ENCODE peak calls at places on chromosomes 2 and 18, in nine cellular contexts. U, O, N, P, Z, J, G, S and V are unnamed samples.

GRCh38 chr2:84838434-84839145 is 42.3 kb downstream of the TRABD2A start:
- DNase-seq in U (no peak), O (no peak), N (no peak), P (no peak), Z (no peak), J (no peak), G (peak), S (no peak), V (no peak)

GRCh38 chr18:62569081-62569480 is 46.3 kb downstream of the ZCCHC2 start:
- DNase-seq in U (no peak), O (no peak), N (no peak), P (no peak), Z (no peak), J (no peak), G (no peak), S (no peak), V (no peak)

GRCh38 chr18:56097561-56098095 is 509.6 kb upstream of the TCF4 start:
- DNase-seq in U (no peak), O (no peak), N (no peak), P (no peak), Z (peak), J (no peak), G (no peak), S (no peak), V (no peak)

GRCh38 chr2:171958475-171958874 is 36.2 kb downstream of the HAT1 start:
- DNase-seq in U (no peak), O (no peak), N (no peak), P (no peak), Z (no peak), J (no peak), G (peak), S (no peak), V (no peak)

GRCh38 chr18:48161911-48162698 is 231.6 kb upstream of the SMAD2 start:
- DNase-seq in U (no peak), O (no peak), N (no peak), P (no peak), Z (no peak), J (peak), G (no peak), S (no peak), V (no peak)

GRCh38 chr2:119292226-119292625 is 68.6 kb downstream of the STEAP3 start:
- DNase-seq in U (peak), O (peak), N (peak), P (no peak), Z (no peak), J (no peak), G (no peak), S (no peak), V (peak)

GRCh38 chr2:106096446-106097369 is 97.4 kb downstream of the UXS1 start:
- DNase-seq in U (no peak), O (no peak), N (no peak), P (no peak), Z (no peak), J (no peak), G (no peak), S (no peak), V (no peak)

GRCh38 chr18:57727952-57728807 is 74.9 kb downstream of the ATP8B1 start:
- DNase-seq in U (no peak), O (no peak), N (no peak), P (no peak), Z (no peak), J (no peak), G (peak), S (no peak), V (peak)

GRCh38 chr2:227772197-227772661 is 26.5 kb downstream of the SCYGR8 start:
- DNase-seq in U (no peak), O (no peak), N (no peak), P (no peak), Z (no peak), J (peak), G (no peak), S (no peak), V (no peak)

GRCh38 chr2:97967216-97967592 is 28.5 kb downstream of the TMEM131 start:
- DNase-seq in U (no peak), O (no peak), N (no peak), P (no peak), Z (no peak), J (no peak), G (no peak), S (no peak), V (no peak)

GRCh38 chr18:8704361-8705279 is 736 bp upstream of the MTCL1 start:
- DNase-seq in U (peak), O (peak), N (peak), P (peak), Z (peak), J (peak), G (peak), S (peak), V (peak)

GRCh38 chr2:618591-618990 is 58.6 kb downstream of the TMEM18 start:
- DNase-seq in U (no peak), O (no peak), N (no peak), P (no peak), Z (no peak), J (no peak), G (no peak), S (no peak), V (no peak)

GRCh38 chr18:58671941-58672565 is 788 bp downstream of the MALT1 start:
- DNase-seq in U (peak), O (no peak), N (peak), P (no peak), Z (no peak), J (peak), G (peak), S (peak), V (no peak)

GRCh38 chr18:62018034-62018760 is 125.4 kb upstream of the RNF152 start:
- DNase-seq in U (no peak), O (peak), N (no peak), P (no peak), Z (peak), J (no peak), G (peak), S (no peak), V (no peak)

GRCh38 chr18:13266208-13267100 is 47.9 kb downstream of the LDLRAD4 start:
- DNase-seq in U (no peak), O (no peak), N (no peak), P (no peak), Z (no peak), J (no peak), G (peak), S (no peak), V (no peak)

GRCh38 chr18:48777026-48777736 is 173.6 kb downstream of the SMAD7 start:
- DNase-seq in U (peak), O (peak), N (peak), P (no peak), Z (peak), J (peak), G (peak), S (peak), V (peak)

GRCh38 chr2:65392609-65393008 is 39.8 kb downstream of the SPRED2 start:
- DNase-seq in U (no peak), O (no peak), N (no peak), P (no peak), Z (no peak), J (no peak), G (no peak), S (no peak), V (no peak)

GRCh38 chr2:121147766-121148165 is 137.2 kb downstream of the TFCP2L1 start:
- DNase-seq in U (peak), O (no peak), N (no peak), P (no peak), Z (no peak), J (no peak), G (no peak), S (no peak), V (no peak)

GRCh38 chr18:926946-927345 is 22.3 kb downstream of the ADCYAP1 start:
- DNase-seq in U (no peak), O (no peak), N (no peak), P (no peak), Z (no peak), J (no peak), G (no peak), S (no peak), V (no peak)

GRCh38 chr2:85215074-85216050 is 82.2 kb downstream of the TCF7L1 start:
- DNase-seq in U (no peak), O (peak), N (peak), P (no peak), Z (peak), J (peak), G (peak), S (peak), V (peak)

GRCh38 chr2:145253492-145253891 is 733.6 kb upstream of the ZEB2 start:
- DNase-seq in U (peak), O (no peak), N (no peak), P (no peak), Z (no peak), J (peak), G (no peak), S (no peak), V (no peak)

GRCh38 chr18:50866765-50867164 is 12.2 kb upstream of the ME2 start:
- DNase-seq in U (peak), O (no peak), N (peak), P (no peak), Z (no peak), J (no peak), G (peak), S (peak), V (no peak)

GRCh38 chr18:10304853-10305252 is 149.6 kb upstream of the APCDD1 start:
- DNase-seq in U (peak), O (no peak), N (no peak), P (no peak), Z (no peak), J (no peak), G (peak), S (no peak), V (no peak)

GRCh38 chr2:232342635-232343565 is 35.7 kb upstream of the ALPP start:
- DNase-seq in U (no peak), O (no peak), N (no peak), P (no peak), Z (no peak), J (no peak), G (no peak), S (no peak), V (no peak)

GRCh38 chr2:182302174-182302573 is 124.7 kb downstream of the PDE1A start:
- DNase-seq in U (peak), O (no peak), N (no peak), P (no peak), Z (no peak), J (no peak), G (peak), S (no peak), V (no peak)

GRCh38 chr2:215796160-215796559 is 217.2 kb downstream of the MREG start:
- DNase-seq in U (peak), O (no peak), N (no peak), P (no peak), Z (peak), J (no peak), G (peak), S (no peak), V (no peak)

GRCh38 chr2:159286709-159287441 is 372 bp upstream of the WDSUB1 start:
- DNase-seq in U (peak), O (peak), N (peak), P (peak), Z (peak), J (peak), G (peak), S (peak), V (peak)

GRCh38 chr2:159287733-159288132 is 1.2 kb upstream of the WDSUB1 start:
- DNase-seq in U (no peak), O (no peak), N (no peak), P (no peak), Z (no peak), J (no peak), G (no peak), S (no peak), V (no peak)

GRCh38 chr2:159292157-159292556 is 5.7 kb upstream of the WDSUB1 start:
- DNase-seq in U (no peak), O (no peak), N (no peak), P (no peak), Z (no peak), J (peak), G (no peak), S (no peak), V (peak)

GRCh38 chr2:159285929-159286708 is at the start of gene WDSUB1:
- DNase-seq in U (peak), O (peak), N (peak), P (no peak), Z (peak), J (peak), G (peak), S (no peak), V (peak)

DNA sequence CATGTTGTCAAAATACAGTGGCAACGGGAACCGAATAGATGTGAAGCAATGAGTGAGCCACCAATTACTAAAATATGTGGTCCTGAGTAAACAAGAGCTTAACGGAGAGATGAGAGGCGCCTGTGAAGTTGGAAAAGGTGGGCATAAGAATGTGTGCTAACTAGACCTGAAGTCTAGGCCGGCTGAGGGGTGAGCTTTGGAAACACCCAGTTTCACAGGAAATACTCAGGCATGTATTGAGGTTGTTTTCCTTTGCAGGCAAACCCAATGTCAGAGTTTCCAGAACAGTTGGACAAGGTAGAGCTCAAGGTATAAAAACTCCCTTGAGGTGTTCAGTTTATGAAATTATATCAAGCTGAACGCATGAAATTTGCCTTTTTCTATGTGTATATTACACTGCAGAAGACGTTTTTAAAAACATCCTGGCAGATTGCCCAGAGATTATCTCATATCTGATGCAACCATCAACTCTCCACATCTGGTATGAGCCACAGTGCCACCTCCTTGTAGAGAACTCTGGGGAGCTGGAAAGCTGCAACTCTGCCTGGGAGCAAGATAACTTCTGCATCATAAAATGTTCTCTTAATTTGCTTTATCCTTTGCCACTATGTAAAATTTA is 3.9 kb upstream of the WDSUB1 start:
- DNase-seq in U (peak), O (peak), N (peak), P (peak), Z (peak), J (no peak), G (peak), S (peak), V (no peak)
- H3K4me3 ChIP-seq in U (no peak), O (no peak), N (peak), P (no peak), Z (no peak), J (no peak), G (peak), S (no peak), V (no peak)

DNA sequence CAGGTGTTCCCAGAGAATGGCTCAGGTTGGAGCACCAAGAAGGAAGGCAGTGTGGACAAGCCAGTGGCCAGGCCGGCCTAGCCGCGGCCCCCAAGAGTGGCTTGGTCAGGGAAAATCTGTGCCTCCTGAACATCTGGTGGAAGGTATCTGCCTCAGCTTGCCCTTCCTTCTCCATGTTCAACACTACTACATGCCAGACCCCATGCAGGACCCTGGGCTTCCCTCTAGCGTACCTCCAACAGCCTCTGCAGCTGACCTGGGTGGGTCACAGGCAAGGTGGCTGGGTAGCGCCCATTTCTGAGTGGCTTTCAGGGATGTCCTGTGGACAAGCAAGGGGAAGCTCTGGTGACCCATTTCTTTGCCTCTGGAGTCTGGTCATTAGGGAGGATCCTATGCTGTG is 7.7 kb downstream of the WNT10A start:
- DNase-seq in U (no peak), O (no peak), N (no peak), P (no peak), Z (no peak), J (no peak), G (no peak), S (no peak), V (no peak)
- TF ChIP-seq EZH2phosphoT487 in U (no peak), O (no peak), N (no peak), P (no peak), Z (no peak), J (no peak), G (no peak), S (no peak), V (no peak)

GRCh38 chr2:219309278-219309677 is at the start of gene PTPRN:
- DNase-seq in U (no peak), O (peak), N (no peak), P (no peak), Z (peak), J (peak), G (peak), S (no peak), V (peak)

GRCh38 chr2:219304223-219304622 is 5.0 kb downstream of the PTPRN start:
- DNase-seq in U (no peak), O (no peak), N (no peak), P (no peak), Z (no peak), J (no peak), G (no peak), S (no peak), V (no peak)

GRCh38 chr2:219306047-219306446 is 3.2 kb downstream of the PTPRN start:
- DNase-seq in U (no peak), O (no peak), N (no peak), P (no peak), Z (no peak), J (no peak), G (no peak), S (no peak), V (no peak)

GRCh38 chr2:219302412-219302968 is 6.7 kb downstream of the PTPRN start:
- DNase-seq in U (no peak), O (no peak), N (no peak), P (no peak), Z (no peak), J (no peak), G (no peak), S (no peak), V (no peak)

GRCh38 chr2:219308142-219309093 is 783 bp downstream of the PTPRN start:
- DNase-seq in U (peak), O (peak), N (peak), P (peak), Z (peak), J (peak), G (peak), S (peak), V (peak)
- H3K4me3 ChIP-seq in U (peak), O (no peak), N (no peak), P (peak), Z (peak), J (peak), G (peak), S (no peak), V (peak)

DNA sequence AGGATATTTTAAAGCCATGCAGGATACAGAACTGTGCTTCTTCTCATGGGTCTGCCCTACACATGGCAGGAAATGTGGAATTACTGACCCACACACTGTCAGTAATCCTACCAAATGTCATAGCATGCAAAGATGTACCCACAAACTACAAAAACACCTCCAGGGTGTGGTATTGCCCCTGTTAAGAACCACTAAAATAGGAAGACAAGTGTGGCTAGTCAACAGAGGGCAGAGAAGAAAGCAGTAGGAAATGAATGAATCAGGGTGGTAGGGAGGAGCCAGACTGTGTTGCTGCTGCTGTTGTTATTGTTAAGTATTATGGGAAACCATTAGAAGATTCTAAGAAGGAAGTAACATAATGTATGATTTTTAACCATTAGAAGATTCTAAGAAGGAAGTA is 556.7 kb upstream of the ACVR2A start:
- DNase-seq in U (no peak), O (no peak), N (peak), P (no peak), Z (no peak), J (no peak), G (no peak), S (no peak), V (no peak)
- TF ChIP-seq EZH2phosphoT487 in U (no peak), O (no peak), N (no peak), P (no peak), Z (no peak), J (no peak), G (no peak), S (no peak), V (no peak)

DNA sequence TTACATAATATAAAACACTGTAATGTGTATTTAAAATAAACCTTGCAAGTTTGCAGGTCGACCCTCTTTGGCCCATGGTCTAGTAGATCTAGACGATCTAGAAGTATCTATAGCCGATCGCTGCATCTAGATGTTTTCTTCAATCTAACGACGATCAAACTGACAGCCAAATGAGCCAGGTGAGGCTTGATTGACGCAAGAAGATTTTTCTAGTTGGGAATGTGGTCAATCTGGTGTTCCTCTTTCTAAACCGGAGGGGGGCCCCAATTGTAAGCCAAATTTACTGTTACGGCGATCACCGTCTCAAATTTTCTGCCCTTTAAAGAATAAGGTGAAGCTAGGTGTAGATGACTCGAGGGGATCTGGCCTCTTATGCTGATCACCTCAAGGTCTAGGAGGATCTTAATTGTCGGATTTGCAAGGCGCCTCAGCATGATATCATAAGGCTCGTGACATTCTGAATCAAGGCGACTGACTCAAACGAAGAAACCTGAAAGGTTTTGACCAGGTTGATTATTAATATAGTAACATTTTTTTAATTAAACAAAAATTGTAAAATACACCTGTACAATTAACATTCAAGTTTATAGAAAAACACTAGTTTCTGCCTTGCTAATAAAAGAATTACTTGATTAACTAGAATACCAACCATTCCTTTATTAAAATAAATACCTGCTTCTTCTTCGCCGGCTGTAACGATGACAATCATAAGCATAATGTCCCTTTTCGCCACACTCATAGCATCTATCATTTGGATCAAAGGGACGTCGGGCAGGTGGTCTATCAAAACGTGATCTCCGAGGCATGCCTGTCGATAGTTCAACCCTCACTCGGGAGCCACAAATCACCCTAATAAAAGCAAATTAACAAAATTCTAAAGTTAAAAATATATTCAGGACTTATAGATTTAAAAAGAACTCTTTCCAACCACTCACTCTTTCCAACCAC is 2.0 kb downstream of the SRSF7 start:
- DNase-seq in U (no peak), O (no peak), N (no peak), P (no peak), Z (no peak), J (no peak), G (peak), S (no peak), V (no peak)
- H3K4me3 ChIP-seq in U (peak), O (peak), N (peak), P (peak), Z (peak), J (peak), G (peak), S (peak), V (peak)

DNA sequence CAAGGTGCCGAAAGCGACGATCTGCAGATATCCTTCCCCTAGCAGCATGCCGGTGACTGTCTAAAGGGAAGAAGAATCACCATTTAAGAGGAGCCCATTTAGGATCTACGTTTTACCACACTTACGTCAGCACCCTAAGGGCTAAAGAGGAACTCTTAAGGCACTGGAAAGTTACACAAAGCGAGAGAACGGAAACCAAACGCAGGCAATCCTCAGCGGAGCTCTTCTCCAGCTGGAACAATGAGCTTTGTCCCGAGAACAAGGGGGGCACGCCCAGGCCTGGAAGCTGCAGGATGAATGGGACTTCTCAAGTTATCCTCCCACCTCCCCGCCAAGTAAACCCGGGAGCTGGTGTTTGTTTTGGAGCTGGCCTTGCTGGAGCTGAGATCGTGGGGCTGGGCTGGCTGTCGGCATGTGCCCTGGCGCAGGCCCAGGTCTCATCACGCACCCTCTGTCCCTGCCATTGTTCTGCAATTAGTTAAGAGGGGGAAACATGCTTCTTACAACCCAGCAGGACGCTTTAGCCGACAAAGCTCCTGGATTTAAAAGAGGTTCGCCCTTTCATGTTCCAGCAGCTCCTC is 36.5 kb downstream of the PXDN start:
- DNase-seq in U (peak), O (peak), N (no peak), P (no peak), Z (peak), J (peak), G (peak), S (no peak), V (peak)
- TF ChIP-seq EZH2phosphoT487 in U (no peak), O (no peak), N (no peak), P (no peak), Z (no peak), J (no peak), G (no peak), S (no peak), V (peak)